ENCODE peak calls at places on chromosomes 7 and 10, in nine cellular contexts. One of them, this sample, is unnamed.

GRCh38 chr7:14507617-14508016 is 394.9 kb downstream of the DGKB start:
- DNase-seq in HCT116: no peak
- DNase-seq in PC-3: peak; percentile 94
- DNase-seq in MM.1S: no peak
- DNase-seq in hepatocyte: no peak
- DNase-seq in SK-N-SH: no peak
- DNase-seq in neural progenitor cell: no peak
- DNase-seq in OCI-LY7: no peak
- DNase-seq in GM23248: peak; percentile 27
- DNase-seq in this sample: no peak

GRCh38 chr10:32888161-32888927 is 69.7 kb downstream of the ITGB1 start:
- DNase-seq in neural progenitor cell: no peak
- DNase-seq in GM23248: no peak
- DNase-seq in HCT116: no peak
- DNase-seq in hepatocyte: no peak
- DNase-seq in OCI-LY7: no peak
- DNase-seq in SK-N-SH: no peak
- DNase-seq in PC-3: no peak
- DNase-seq in MM.1S: no peak
- DNase-seq in this sample: no peak

GRCh38 chr7:55623617-55624016 is 51.3 kb upstream of the VOPP1 start:
- DNase-seq in MM.1S: no peak
- DNase-seq in PC-3: no peak
- DNase-seq in HCT116: no peak
- DNase-seq in hepatocyte: no peak
- DNase-seq in OCI-LY7: no peak
- DNase-seq in GM23248: no peak
- DNase-seq in neural progenitor cell: no peak
- DNase-seq in SK-N-SH: no peak
- DNase-seq in this sample: no peak

GRCh38 chr7:42843209-42843800 is 68.6 kb downstream of the C7orf25 start:
- DNase-seq in PC-3: peak; percentile 63
- DNase-seq in SK-N-SH: peak; percentile 67
- DNase-seq in MM.1S: peak; percentile 51
- DNase-seq in GM23248: peak; percentile 76
- DNase-seq in neural progenitor cell: peak; percentile 78
- DNase-seq in HCT116: peak; percentile 8
- DNase-seq in hepatocyte: peak; percentile 71
- DNase-seq in OCI-LY7: peak; percentile 28
- DNase-seq in this sample: peak; percentile 84

GRCh38 chr10:14126697-14127440 is 203.9 kb downstream of the FRMD4A start:
- DNase-seq in hepatocyte: no peak
- DNase-seq in neural progenitor cell: no peak
- DNase-seq in MM.1S: no peak
- DNase-seq in PC-3: peak; percentile 76
- DNase-seq in GM23248: peak; percentile 76
- DNase-seq in SK-N-SH: no peak
- DNase-seq in OCI-LY7: no peak
- DNase-seq in HCT116: no peak
- DNase-seq in this sample: no peak

GRCh38 chr7:94510582-94511456 is 1.2 kb downstream of the CASD1 start:
- DNase-seq in OCI-LY7: peak; percentile 60
- DNase-seq in PC-3: peak; percentile 56
- DNase-seq in hepatocyte: peak; percentile 40
- DNase-seq in MM.1S: peak; percentile 46
- DNase-seq in GM23248: peak; percentile 62
- DNase-seq in SK-N-SH: peak; percentile 27
- DNase-seq in neural progenitor cell: peak; percentile 65
- DNase-seq in HCT116: no peak
- DNase-seq in this sample: peak; percentile 48

GRCh38 chr10:73413108-73413527 is 740 bp downstream of the ANXA7 start:
- DNase-seq in PC-3: peak; percentile 96
- DNase-seq in HCT116: peak; percentile 51
- DNase-seq in SK-N-SH: peak; percentile 48
- DNase-seq in hepatocyte: peak; percentile 78
- DNase-seq in GM23248: peak; percentile 77
- DNase-seq in neural progenitor cell: peak; percentile 59
- DNase-seq in OCI-LY7: peak; percentile 65
- DNase-seq in MM.1S: peak; percentile 63
- DNase-seq in this sample: peak; percentile 40

GRCh38 chr7:126370038-126370668 is 882.6 kb downstream of the GRM8 start:
- DNase-seq in hepatocyte: no peak
- DNase-seq in MM.1S: peak; percentile 92
- DNase-seq in HCT116: no peak
- DNase-seq in OCI-LY7: no peak
- DNase-seq in SK-N-SH: no peak
- DNase-seq in neural progenitor cell: no peak
- DNase-seq in PC-3: no peak
- DNase-seq in GM23248: no peak
- DNase-seq in this sample: no peak

GRCh38 chr7:71320916-71321315 is 189.0 kb downstream of the GALNT17 start:
- DNase-seq in hepatocyte: no peak
- DNase-seq in PC-3: no peak
- DNase-seq in SK-N-SH: no peak
- DNase-seq in OCI-LY7: no peak
- DNase-seq in MM.1S: no peak
- DNase-seq in neural progenitor cell: no peak
- DNase-seq in GM23248: no peak
- DNase-seq in HCT116: no peak
- DNase-seq in this sample: no peak

GRCh38 chr7:159061674-159062212 is 82.9 kb downstream of the VIPR2 start:
- DNase-seq in neural progenitor cell: peak; percentile 47
- DNase-seq in HCT116: no peak
- DNase-seq in SK-N-SH: no peak
- DNase-seq in hepatocyte: peak; percentile 63
- DNase-seq in PC-3: peak; percentile 35
- DNase-seq in MM.1S: no peak
- DNase-seq in GM23248: no peak
- DNase-seq in OCI-LY7: no peak
- DNase-seq in this sample: peak; percentile 89

GRCh38 chr7:81470084-81470723 is 299.6 kb downstream of the HGF start:
- DNase-seq in hepatocyte: peak; percentile 82
- DNase-seq in OCI-LY7: peak; percentile 45
- DNase-seq in GM23248: peak; percentile 84
- DNase-seq in neural progenitor cell: peak; percentile 77
- DNase-seq in SK-N-SH: peak; percentile 53
- DNase-seq in PC-3: peak; percentile 70
- DNase-seq in MM.1S: peak; percentile 51
- DNase-seq in HCT116: peak; percentile 73
- DNase-seq in this sample: peak; percentile 84

GRCh38 chr10:80199828-80200227 is 5.5 kb downstream of the ANXA11 start:
- DNase-seq in SK-N-SH: no peak
- DNase-seq in HCT116: no peak
- DNase-seq in OCI-LY7: no peak
- DNase-seq in GM23248: peak; percentile 95
- DNase-seq in neural progenitor cell: no peak
- DNase-seq in MM.1S: no peak
- DNase-seq in PC-3: no peak
- DNase-seq in hepatocyte: peak; percentile 63
- DNase-seq in this sample: peak; percentile 49

GRCh38 chr10:35639651-35640311 is 2.3 kb downstream of the FZD8 start:
- DNase-seq in SK-N-SH: peak; percentile 53
- DNase-seq in MM.1S: no peak
- DNase-seq in GM23248: peak; percentile 60
- DNase-seq in hepatocyte: peak; percentile 59
- DNase-seq in OCI-LY7: no peak
- DNase-seq in neural progenitor cell: peak; percentile 68
- DNase-seq in PC-3: peak; percentile 81
- DNase-seq in HCT116: no peak
- DNase-seq in this sample: peak; percentile 70

GRCh38 chr7:360454-361100 is 70.6 kb downstream of the FOXL3 start:
- DNase-seq in HCT116: no peak
- DNase-seq in hepatocyte: no peak
- DNase-seq in GM23248: no peak
- DNase-seq in MM.1S: no peak
- DNase-seq in PC-3: no peak
- DNase-seq in OCI-LY7: no peak
- DNase-seq in neural progenitor cell: peak; percentile 42
- DNase-seq in SK-N-SH: no peak
- DNase-seq in this sample: no peak

GRCh38 chr7:151679073-151679708 is 159.5 kb upstream of the RHEB start:
- DNase-seq in neural progenitor cell: no peak
- DNase-seq in hepatocyte: no peak
- DNase-seq in SK-N-SH: no peak
- DNase-seq in PC-3: no peak
- DNase-seq in GM23248: no peak
- DNase-seq in OCI-LY7: no peak
- DNase-seq in HCT116: no peak
- DNase-seq in MM.1S: no peak
- DNase-seq in this sample: no peak

GRCh38 chr10:81603106-81603620 is 271.8 kb upstream of the NRG3 start:
- DNase-seq in SK-N-SH: no peak
- DNase-seq in MM.1S: no peak
- DNase-seq in HCT116: no peak
- DNase-seq in neural progenitor cell: no peak
- DNase-seq in GM23248: no peak
- DNase-seq in hepatocyte: no peak
- DNase-seq in OCI-LY7: no peak
- DNase-seq in PC-3: no peak
- DNase-seq in this sample: no peak

GRCh38 chr7:16345979-16346958 is 75.1 kb downstream of the CRPPA start:
- DNase-seq in hepatocyte: no peak
- DNase-seq in OCI-LY7: no peak
- DNase-seq in SK-N-SH: no peak
- DNase-seq in neural progenitor cell: no peak
- DNase-seq in HCT116: peak; percentile 44
- DNase-seq in GM23248: peak; percentile 87
- DNase-seq in PC-3: peak; percentile 88
- DNase-seq in MM.1S: peak; percentile 61
- DNase-seq in this sample: peak; percentile 3

GRCh38 chr10:23316406-23316805 is 28.2 kb downstream of the C10orf67 start:
- DNase-seq in GM23248: no peak
- DNase-seq in PC-3: no peak
- DNase-seq in OCI-LY7: no peak
- DNase-seq in MM.1S: no peak
- DNase-seq in hepatocyte: no peak
- DNase-seq in HCT116: no peak
- DNase-seq in SK-N-SH: no peak
- DNase-seq in neural progenitor cell: no peak
- DNase-seq in this sample: no peak

GRCh38 chr7:44172352-44172751 is 16.9 kb downstream of the GCK start:
- DNase-seq in GM23248: no peak
- DNase-seq in SK-N-SH: no peak
- DNase-seq in neural progenitor cell: no peak
- DNase-seq in PC-3: no peak
- DNase-seq in OCI-LY7: no peak
- DNase-seq in HCT116: no peak
- DNase-seq in hepatocyte: no peak
- DNase-seq in MM.1S: no peak
- DNase-seq in this sample: no peak

GRCh38 chr7:44176486-44176885 is 12.8 kb downstream of the GCK start:
- DNase-seq in HCT116: no peak
- DNase-seq in SK-N-SH: no peak
- DNase-seq in PC-3: no peak
- DNase-seq in MM.1S: no peak
- DNase-seq in GM23248: no peak
- DNase-seq in OCI-LY7: no peak
- DNase-seq in hepatocyte: no peak
- DNase-seq in neural progenitor cell: no peak
- DNase-seq in this sample: no peak

GRCh38 chr7:44175730-44176129 is 13.5 kb downstream of the GCK start:
- DNase-seq in PC-3: no peak
- DNase-seq in HCT116: no peak
- DNase-seq in GM23248: no peak
- DNase-seq in OCI-LY7: no peak
- DNase-seq in SK-N-SH: no peak
- DNase-seq in MM.1S: no peak
- DNase-seq in hepatocyte: no peak
- DNase-seq in neural progenitor cell: no peak
- DNase-seq in this sample: no peak

GRCh38 chr7:44173911-44174693 is 15.1 kb downstream of the GCK start:
- DNase-seq in hepatocyte: no peak
- DNase-seq in PC-3: no peak
- DNase-seq in GM23248: no peak
- DNase-seq in MM.1S: no peak
- DNase-seq in SK-N-SH: no peak
- DNase-seq in neural progenitor cell: no peak
- DNase-seq in HCT116: no peak
- DNase-seq in OCI-LY7: no peak
- DNase-seq in this sample: no peak

GRCh38 chr7:44172803-44173424 is 16.3 kb downstream of the GCK start:
- DNase-seq in neural progenitor cell: no peak
- DNase-seq in HCT116: no peak
- DNase-seq in MM.1S: no peak
- DNase-seq in GM23248: no peak
- DNase-seq in hepatocyte: no peak
- DNase-seq in OCI-LY7: no peak
- DNase-seq in PC-3: no peak
- DNase-seq in SK-N-SH: no peak
- DNase-seq in this sample: no peak
- TF ChIP-seq EZH2phosphoT487 in neural progenitor cell: no peak
- TF ChIP-seq EZH2phosphoT487 in HCT116: no peak
- TF ChIP-seq EZH2phosphoT487 in MM.1S: no peak
- TF ChIP-seq EZH2phosphoT487 in GM23248: no peak
- TF ChIP-seq EZH2phosphoT487 in hepatocyte: no peak
- TF ChIP-seq EZH2phosphoT487 in OCI-LY7: no peak
- TF ChIP-seq EZH2phosphoT487 in PC-3: no peak
- TF ChIP-seq EZH2phosphoT487 in SK-N-SH: no peak
- TF ChIP-seq EZH2phosphoT487 in this sample: no peak

GRCh38 chr7:98228801-98229200 is 17.6 kb downstream of the BHLHA15 start:
- DNase-seq in GM23248: no peak
- DNase-seq in OCI-LY7: no peak
- DNase-seq in neural progenitor cell: no peak
- DNase-seq in SK-N-SH: no peak
- DNase-seq in HCT116: no peak
- DNase-seq in PC-3: no peak
- DNase-seq in hepatocyte: no peak
- DNase-seq in MM.1S: no peak
- DNase-seq in this sample: no peak
- H3K36me3 ChIP-seq in GM23248: no peaks in the 10 kb centered on the region
- H3K36me3 ChIP-seq in OCI-LY7: no peaks in the 10 kb centered on the region
- H3K36me3 ChIP-seq in neural progenitor cell: no peaks in the 10 kb centered on the region
- H3K36me3 ChIP-seq in SK-N-SH: peaks cover 7% of the 10 kb centered on the region
- H3K36me3 ChIP-seq in HCT116: no peaks in the 10 kb centered on the region
- H3K36me3 ChIP-seq in PC-3: no peaks in the 10 kb centered on the region
- H3K36me3 ChIP-seq in hepatocyte: no peaks in the 10 kb centered on the region
- H3K36me3 ChIP-seq in MM.1S: no peaks in the 10 kb centered on the region
- H3K36me3 ChIP-seq in this sample: no peaks in the 10 kb centered on the region

GRCh38 chr10:84763965-84764364 is 435.6 kb downstream of the CCSER2 start:
- DNase-seq in PC-3: no peak
- DNase-seq in MM.1S: no peak
- DNase-seq in OCI-LY7: no peak
- DNase-seq in GM23248: no peak
- DNase-seq in neural progenitor cell: no peak
- DNase-seq in SK-N-SH: no peak
- DNase-seq in hepatocyte: no peak
- DNase-seq in HCT116: no peak
- DNase-seq in this sample: no peak
- TF ChIP-seq EZH2phosphoT487 in PC-3: no peak
- TF ChIP-seq EZH2phosphoT487 in MM.1S: no peak
- TF ChIP-seq EZH2phosphoT487 in OCI-LY7: no peak
- TF ChIP-seq EZH2phosphoT487 in GM23248: no peak
- TF ChIP-seq EZH2phosphoT487 in neural progenitor cell: no peak
- TF ChIP-seq EZH2phosphoT487 in SK-N-SH: no peak
- TF ChIP-seq EZH2phosphoT487 in hepatocyte: no peak
- TF ChIP-seq EZH2phosphoT487 in HCT116: no peak
- TF ChIP-seq EZH2phosphoT487 in this sample: no peak

DNA sequence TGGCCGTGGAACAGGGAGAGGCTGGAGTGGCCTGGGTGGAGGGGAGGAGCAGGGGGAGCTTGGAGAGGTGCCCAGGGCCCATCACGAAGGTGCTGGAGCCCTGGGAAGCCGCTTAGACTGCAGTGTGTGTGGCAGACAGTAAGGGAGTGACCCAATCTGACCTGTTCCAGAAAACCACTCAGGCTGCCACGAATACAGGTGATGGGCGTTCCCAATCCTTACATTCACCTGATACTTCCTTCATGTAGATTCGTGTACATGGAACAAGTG is 161.7 kb downstream of the SVIL start:
- DNase-seq in MM.1S: no peak
- DNase-seq in hepatocyte: no peak
- DNase-seq in neural progenitor cell: no peak
- DNase-seq in HCT116: no peak
- DNase-seq in SK-N-SH: no peak
- DNase-seq in OCI-LY7: no peak
- DNase-seq in PC-3: no peak
- DNase-seq in GM23248: no peak
- DNase-seq in this sample: no peak
- H3K36me3 ChIP-seq in MM.1S: no peaks in the 10 kb centered on the region
- H3K36me3 ChIP-seq in hepatocyte: no peaks in the 10 kb centered on the region
- H3K36me3 ChIP-seq in neural progenitor cell: peaks cover 4% of the 10 kb centered on the region
- H3K36me3 ChIP-seq in HCT116: peaks cover 2% of the 10 kb centered on the region
- H3K36me3 ChIP-seq in SK-N-SH: peaks cover 79% of the 10 kb centered on the region
- H3K36me3 ChIP-seq in OCI-LY7: no peaks in the 10 kb centered on the region
- H3K36me3 ChIP-seq in PC-3: peaks cover 10% of the 10 kb centered on the region
- H3K36me3 ChIP-seq in GM23248: peaks cover 3% of the 10 kb centered on the region
- H3K36me3 ChIP-seq in this sample: no peaks in the 10 kb centered on the region